ENCODE peak calls at places on chromosomes 2 and 18, in nine cellular contexts. D, C, R, W, G, Z, L, Q and P are unnamed samples.
A peak's percentile ranks its signal among the peaks of the same experiment; 100 is the strongest.

GRCh38 chr18:80184243-80184772 is 63.0 kb downstream of the PARD6G start:
- DNase-seq in D (no peak), C (no peak), R (no peak), W (no peak), G (no peak), Z (no peak), L (no peak), Q (no peak), P (no peak)

GRCh38 chr2:169853041-169853668 is 25.9 kb downstream of the UBR3 start:
- DNase-seq in D (no peak), C (no peak), R (no peak), W (no peak), G (no peak), Z (no peak), L (no peak), Q (no peak), P (no peak)

GRCh38 chr2:46985512-46985911 is 69.9 kb upstream of the MCFD2 start:
- DNase-seq in D (no peak), C (no peak), R (no peak), W (no peak), G (peak; percentile 49), Z (peak; percentile 47), L (no peak), Q (peak; percentile 54), P (no peak)

GRCh38 chr18:62933261-62933887 is 218.0 kb downstream of the PHLPP1 start:
- DNase-seq in D (no peak), C (no peak), R (no peak), W (no peak), G (no peak), Z (no peak), L (no peak), Q (no peak), P (no peak)

GRCh38 chr2:111896007-111896406 is 2.4 kb upstream of the MERTK start:
- DNase-seq in D (no peak), C (no peak), R (no peak), W (no peak), G (no peak), Z (no peak), L (no peak), Q (no peak), P (no peak)

GRCh38 chr2:186518291-186518690 is 32.2 kb downstream of the ZC3H15 start:
- DNase-seq in D (no peak), C (no peak), R (no peak), W (no peak), G (no peak), Z (no peak), L (no peak), Q (no peak), P (no peak)

GRCh38 chr2:218295029-218295428 is 2.7 kb upstream of the TMBIM1 start:
- DNase-seq in D (no peak), C (no peak), R (no peak), W (no peak), G (no peak), Z (no peak), L (no peak), Q (no peak), P (peak; percentile 72)

GRCh38 chr2:20196053-20196880 is 28.7 kb downstream of the SDC1 start:
- DNase-seq in D (no peak), C (no peak), R (peak; percentile 79), W (no peak), G (no peak), Z (no peak), L (no peak), Q (no peak), P (no peak)

GRCh38 chr18:55449412-55450140 is 138.4 kb downstream of the TCF4 start:
- DNase-seq in D (no peak), C (no peak), R (no peak), W (no peak), G (no peak), Z (no peak), L (no peak), Q (no peak), P (no peak)

GRCh38 chr2:11131166-11131920 is 23.9 kb upstream of the SLC66A3 start:
- DNase-seq in D (no peak), C (no peak), R (no peak), W (no peak), G (no peak), Z (no peak), L (no peak), Q (no peak), P (no peak)

GRCh38 chr2:12663306-12664037 is 53.3 kb upstream of the TRIB2 start:
- DNase-seq in D (peak; percentile 22), C (no peak), R (no peak), W (no peak), G (no peak), Z (no peak), L (no peak), Q (no peak), P (no peak)

GRCh38 chr18:73688851-73689659 is 458.6 kb downstream of the FBXO15 start:
- DNase-seq in D (no peak), C (peak; percentile 86), R (no peak), W (no peak), G (peak; percentile 95), Z (peak; percentile 98), L (no peak), Q (peak; percentile 96), P (peak; percentile 90)

DNA sequence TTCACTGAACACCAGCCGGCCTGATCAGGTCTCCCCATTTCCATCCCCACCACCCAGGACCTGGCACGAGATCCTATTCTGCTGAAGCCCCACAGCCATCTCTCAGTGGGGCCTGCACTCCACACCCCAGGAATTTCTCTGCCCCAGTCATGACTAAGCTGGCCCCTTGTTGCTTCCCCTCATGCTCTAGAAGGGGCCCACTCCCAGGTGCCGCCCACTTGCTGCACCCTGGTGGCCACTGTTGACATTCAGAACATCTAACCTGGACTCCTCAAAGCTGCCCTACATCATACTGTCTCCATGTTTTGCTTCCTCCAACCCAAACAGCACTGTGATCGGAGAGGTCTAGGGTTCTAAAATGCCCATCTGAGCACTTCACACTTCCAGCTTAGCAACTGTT is 90.7 kb upstream of the KLHL29 start:
- DNase-seq in D (no peak), C (no peak), R (no peak), W (no peak), G (no peak), Z (no peak), L (no peak), Q (no peak), P (no peak)
- TF ChIP-seq CTCF in D (no peak), C (peak; percentile 5), R (no peak), W (no peak), G (no peak), Z (no peak), L (no peak), Q (no peak), P (no peak)

GRCh38 chr2:102271844-102272243 is 39.5 kb upstream of the IL1RL1 start:
- DNase-seq in D (no peak), C (no peak), R (no peak), W (no peak), G (no peak), Z (no peak), L (no peak), Q (no peak), P (no peak)
- TF ChIP-seq CTCF in D (no peak), C (no peak), R (no peak), W (no peak), G (no peak), Z (no peak), L (no peak), Q (no peak), P (no peak)

GRCh38 chr18:21241224-21242131 is 554 bp upstream of the GREB1L start:
- DNase-seq in D (peak; percentile 36), C (no peak), R (no peak), W (peak; percentile 45), G (no peak), Z (no peak), L (peak; percentile 17), Q (peak; percentile 21), P (no peak)

GRCh38 chr18:21243041-21243431 is 1.0 kb downstream of the GREB1L start:
- DNase-seq in D (peak; percentile 32), C (no peak), R (no peak), W (no peak), G (peak; percentile 38), Z (no peak), L (no peak), Q (peak; percentile 21), P (no peak)

GRCh38 chr18:21242141-21243040 is at the start of gene GREB1L:
- DNase-seq in D (peak; percentile 76), C (no peak), R (no peak), W (peak; percentile 70), G (peak; percentile 69), Z (no peak), L (peak; percentile 42), Q (peak; percentile 59), P (peak; percentile 47)
- TF ChIP-seq CTCF in D (peak; percentile 62), C (no peak), R (no peak), W (peak; percentile 52), G (no peak), Z (peak; percentile 11), L (peak; percentile 14), Q (peak; percentile 10), P (no peak)

GRCh38 chr2:237482485-237482884 is 4.6 kb upstream of the MLPH start:
- DNase-seq in D (peak; percentile 84), C (no peak), R (peak; percentile 89), W (no peak), G (no peak), Z (no peak), L (peak; percentile 30), Q (peak; percentile 88), P (no peak)

GRCh38 chr2:237480988-237481387 is 6.1 kb upstream of the MLPH start:
- DNase-seq in D (no peak), C (no peak), R (no peak), W (no peak), G (no peak), Z (no peak), L (no peak), Q (no peak), P (no peak)

GRCh38 chr2:237478969-237479368 is 8.1 kb upstream of the MLPH start:
- DNase-seq in D (no peak), C (no peak), R (no peak), W (no peak), G (no peak), Z (no peak), L (no peak), Q (no peak), P (no peak)

GRCh38 chr2:237478095-237478494 is 9.0 kb upstream of the MLPH start:
- DNase-seq in D (no peak), C (no peak), R (no peak), W (no peak), G (no peak), Z (no peak), L (no peak), Q (no peak), P (no peak)

DNA sequence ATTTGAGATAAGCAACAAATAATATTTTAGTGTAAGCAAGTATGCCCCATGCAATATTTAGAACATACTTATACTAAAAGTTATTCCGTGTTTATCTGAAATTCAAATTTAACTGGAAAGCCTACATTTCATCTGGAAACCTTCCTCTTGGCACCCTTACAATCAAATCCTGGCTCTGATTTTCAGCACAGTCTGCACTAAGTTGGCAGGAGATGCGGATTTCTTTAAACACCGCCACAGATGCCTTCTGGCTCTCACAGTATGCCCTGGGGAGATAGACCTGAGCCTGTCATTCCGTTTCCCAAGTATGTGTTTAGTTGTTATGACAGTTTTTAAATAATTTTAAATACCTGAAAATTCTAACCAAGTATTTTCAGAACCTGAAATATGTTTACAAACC is 7.3 kb upstream of the MLPH start:
- DNase-seq in D (no peak), C (no peak), R (no peak), W (no peak), G (no peak), Z (no peak), L (no peak), Q (no peak), P (no peak)
- TF ChIP-seq CTCF in D (no peak), C (no peak), R (no peak), W (no peak), G (no peak), Z (no peak), L (no peak), Q (no peak), P (no peak)

GRCh38 chr2:162989507-162989906 is 150.9 kb upstream of the KCNH7 start:
- DNase-seq in D (no peak), C (no peak), R (no peak), W (no peak), G (no peak), Z (no peak), L (no peak), Q (no peak), P (no peak)
- TF ChIP-seq CTCF in D (no peak), C (no peak), R (no peak), W (no peak), G (no peak), Z (no peak), L (no peak), Q (no peak), P (no peak)